ENCODE peak calls at places on chromosome 14, in six cellular contexts. U, K, O, S, F and V are unnamed samples.

GRCh38 chr14:105889666-105890473 is 363.5 kb downstream of the TMEM121 start:
- DNase-seq in U (no peak), K (no peak), O (no peak), S (no peak), F (no peak), V (peak; percentile 4)

GRCh38 chr14:33070474-33070873 is 131.8 kb downstream of the NPAS3 start:
- DNase-seq in U (no peak), K (no peak), O (no peak), S (no peak), F (no peak), V (no peak)

GRCh38 chr14:97388408-97388807 is 591.2 kb downstream of the VRK1 start:
- DNase-seq in U (no peak), K (no peak), O (no peak), S (no peak), F (no peak), V (no peak)

GRCh38 chr14:61877050-61877390 is 114.8 kb downstream of the SNAPC1 start:
- DNase-seq in U (no peak), K (no peak), O (no peak), S (no peak), F (no peak), V (no peak)

GRCh38 chr14:75982724-75983358 is 1.0 kb upstream of the TGFB3 start:
- DNase-seq in U (no peak), K (no peak), O (peak; percentile 57), S (peak; percentile 87), F (no peak), V (peak; percentile 87)

GRCh38 chr14:85534435-85534834 is 4.5 kb downstream of the FLRT2 start:
- DNase-seq in U (no peak), K (no peak), O (peak; percentile 31), S (peak; percentile 58), F (no peak), V (peak; percentile 16)

GRCh38 chr14:105028251-105028927 is 7.5 kb upstream of the CDCA4 start:
- DNase-seq in U (no peak), K (no peak), O (no peak), S (peak; percentile 54), F (no peak), V (no peak)

GRCh38 chr14:104462651-104463630 is 116.6 kb upstream of the C14orf180 start:
- DNase-seq in U (no peak), K (no peak), O (no peak), S (peak; percentile 23), F (no peak), V (no peak)

GRCh38 chr14:95515080-95515489 is 1.4 kb downstream of the SYNE3 start:
- DNase-seq in U (peak; percentile 48), K (peak; percentile 86), O (peak; percentile 67), S (peak; percentile 60), F (no peak), V (no peak)

GRCh38 chr14:105974902-105975301 is 448.5 kb downstream of the TMEM121 start:
- DNase-seq in U (no peak), K (peak; percentile 80), O (peak; percentile 19), S (no peak), F (peak; percentile 71), V (no peak)

GRCh38 chr14:36515896-36516718 is 3.9 kb downstream of the NKX2-1 start:
- DNase-seq in U (no peak), K (no peak), O (no peak), S (no peak), F (no peak), V (no peak)

GRCh38 chr14:95153866-95154265 is 3.5 kb downstream of the DICER1 start:
- DNase-seq in U (no peak), K (no peak), O (no peak), S (no peak), F (no peak), V (no peak)

GRCh38 chr14:24289649-24290283 is 9.8 kb downstream of the DHRS1 start:
- DNase-seq in U (no peak), K (no peak), O (no peak), S (no peak), F (no peak), V (no peak)

GRCh38 chr14:99378782-99379214 is 101.9 kb downstream of the SETD3 start:
- DNase-seq in U (no peak), K (no peak), O (no peak), S (peak; percentile 63), F (no peak), V (no peak)